ENCODE peak calls at places on chromosomes 12 and 14, in eight cellular contexts. I is tibial nerve, C is GM12865, W is brain microvascular endothelial cell, N is mucosa of descending colon, B is stomach, E is cardiac muscle cell, K is sigmoid colon. L is an unnamed sample.

GRCh38 chr12:121423682-121424631 is 24.0 kb downstream of the RNF34 start:
- DNase-seq in I (no peak), C (no peak), W (no peak), N (no peak), B (no peak), E (no peak), K (peak), L (no peak)

GRCh38 chr14:94355191-94355794 is 32.2 kb upstream of the SERPINA6 start:
- DNase-seq in I (peak), C (no peak), W (peak), N (peak), B (peak), E (peak), K (no peak), L (no peak)

GRCh38 chr12:132244724-132245295 is 84.6 kb downstream of the GALNT9 start:
- DNase-seq in I (no peak), C (no peak), W (no peak), N (no peak), B (no peak), E (no peak), K (peak), L (no peak)

GRCh38 chr12:99381992-99382391 is 265.6 kb upstream of the GARIN6 start:
- DNase-seq in I (no peak), C (peak), W (no peak), N (no peak), B (no peak), E (no peak), K (no peak), L (peak)

GRCh38 chr12:25121916-25122315 is 73.0 kb downstream of the DNAI7 start:
- DNase-seq in I (no peak), C (no peak), W (peak), N (no peak), B (no peak), E (no peak), K (no peak), L (no peak)

GRCh38 chr12:34401659-34402227 is 379.4 kb downstream of the ALG10 start:
- DNase-seq in I (no peak), C (no peak), W (no peak), N (no peak), B (peak), E (no peak), K (peak), L (peak)

GRCh38 chr14:74975059-74975810 is 19.8 kb upstream of the PGF start:
- DNase-seq in I (peak), C (no peak), W (no peak), N (peak), B (no peak), E (peak), K (peak), L (no peak)

GRCh38 chr12:90925562-90925961 is 29.4 kb downstream of the CCER1 start:
- DNase-seq in I (no peak), C (no peak), W (no peak), N (no peak), B (no peak), E (no peak), K (no peak), L (no peak)

GRCh38 chr12:68622250-68622649 is 11.6 kb downstream of the RAP1B start:
- DNase-seq in I (no peak), C (no peak), W (no peak), N (no peak), B (no peak), E (peak), K (no peak), L (no peak)

GRCh38 chr12:19012965-19013364 is 116.6 kb upstream of the PLEKHA5 start:
- DNase-seq in I (no peak), C (no peak), W (no peak), N (no peak), B (no peak), E (no peak), K (no peak), L (no peak)

DNA sequence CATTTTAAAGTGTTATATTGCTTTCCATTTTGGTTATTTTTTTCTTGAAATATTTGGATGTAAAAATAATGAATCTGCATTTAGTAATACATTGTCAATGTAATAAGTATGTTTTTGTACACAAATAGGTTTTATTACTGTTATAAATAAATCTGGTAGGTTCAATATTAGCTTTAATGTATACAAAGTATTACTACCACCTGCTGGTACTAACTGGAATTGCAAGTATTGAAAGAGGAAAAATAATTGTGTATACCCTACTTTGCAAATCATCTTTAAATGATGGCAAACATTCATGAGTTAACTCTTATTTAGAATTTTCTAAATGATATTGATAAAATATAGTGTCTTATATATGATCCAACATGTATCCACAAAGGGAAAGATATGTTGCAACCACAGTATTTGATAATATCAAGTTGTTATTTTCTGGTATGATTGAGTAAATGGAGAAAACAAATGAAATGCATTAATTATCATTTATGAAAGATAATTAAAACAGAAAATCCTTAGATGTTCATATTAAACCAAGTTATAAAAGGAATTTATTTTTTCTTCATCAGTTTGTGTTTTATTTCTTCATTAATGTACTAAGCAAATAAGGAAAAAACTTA is 3.2 kb downstream of the OR4K2 start:
- DNase-seq in I (no peak), C (peak), W (no peak), N (no peak), B (no peak), E (no peak), K (no peak), L (peak)
- TF ChIP-seq CTCF in I (peak), C (peak), W (peak), N (peak), B (peak), E (peak), K (no peak), L (peak)

DNA sequence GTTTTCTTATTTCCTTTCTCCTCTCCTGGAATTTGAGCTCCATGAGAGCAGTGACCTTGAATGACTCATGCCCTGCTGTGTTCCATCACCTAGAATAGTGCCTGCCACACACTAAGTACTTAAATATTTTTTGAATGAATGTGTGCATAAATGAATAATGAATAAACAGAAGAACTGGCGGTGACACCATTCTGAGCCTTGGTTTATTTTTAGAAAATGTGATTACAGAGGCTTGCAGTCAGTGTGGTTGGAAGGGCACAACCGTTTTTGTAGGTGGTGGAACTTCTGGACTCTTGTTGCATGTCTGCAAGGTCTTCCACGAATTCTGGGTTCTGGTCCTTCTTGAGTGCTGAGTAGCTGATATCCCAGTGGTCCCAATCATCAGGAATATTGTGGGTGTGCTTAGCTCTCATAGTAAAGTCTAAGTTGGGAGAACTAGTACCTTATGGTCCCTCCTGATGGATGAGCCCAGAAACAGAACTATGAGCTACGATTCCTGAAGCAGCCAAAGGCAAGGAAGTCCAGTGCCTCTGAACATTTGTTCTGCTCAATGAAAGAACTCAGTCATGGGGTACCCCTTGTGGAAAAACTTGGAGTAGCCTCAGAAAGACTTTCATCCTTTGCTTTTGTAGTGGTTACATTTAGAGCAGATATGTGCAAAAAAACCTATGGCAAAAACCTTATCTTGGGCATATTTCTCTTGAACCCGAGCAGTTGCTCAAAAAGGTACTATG is 28.8 kb upstream of the BHLHE41 start:
- DNase-seq in I (no peak), C (no peak), W (peak), N (no peak), B (no peak), E (peak), K (no peak), L (no peak)
- TF ChIP-seq CTCF in I (no peak), C (no peak), W (peak), N (no peak), B (no peak), E (peak), K (no peak), L (no peak)

GRCh38 chr14:100076133-100076532 is 10.9 kb downstream of the EVL start:
- DNase-seq in I (no peak), C (peak), W (no peak), N (no peak), B (no peak), E (peak), K (no peak), L (peak)
- TF ChIP-seq CTCF in I (no peak), C (peak), W (peak), N (no peak), B (no peak), E (peak), K (no peak), L (peak)

GRCh38 chr14:32513571-32514009 is 184.5 kb downstream of the AKAP6 start:
- DNase-seq in I (no peak), C (no peak), W (no peak), N (no peak), B (no peak), E (peak), K (no peak), L (no peak)
- TF ChIP-seq CTCF in I (peak), C (no peak), W (no peak), N (no peak), B (no peak), E (peak), K (no peak), L (peak)